ENCODE peak calls at places on chromosomes 3 and 15, in seven cellular contexts. M is mesothelial cell of epicardium; L is left colon; S is Ammon's horn; J is mesendoderm; W is anterior cingulate cortex; X is stimulated activated CD8-positive, alpha-beta memory T cell treated with anti-CD3 and anti-CD28 coated beads, Interleukin-7, amount 100 ng/mL, for 48 hours. Z is an unnamed sample.

GRCh38 chr3:15942462-15942861 is 144.7 kb upstream of the ANKRD28 start:
- DNase-seq in L (no peak), W (no peak), S (no peak), J (no peak), X (no peak), M (no peak), Z (no peak)

GRCh38 chr3:101950985-101951733 is 101.8 kb downstream of the NFKBIZ start:
- DNase-seq in S (no peak), J (no peak), M (no peak), X (no peak), W (no peak), L (no peak), Z (no peak)

GRCh38 chr15:40567111-40567510 is 2.0 kb upstream of the RPUSD2 start:
- DNase-seq in L (no peak), X (no peak), S (no peak), J (peak; percentile 75), M (no peak), W (no peak), Z (no peak)

GRCh38 chr3:71010731-71011455 is 572.6 kb downstream of the FOXP1 start:
- DNase-seq in J (no peak), S (no peak), M (no peak), L (no peak), X (peak; percentile 36), W (no peak), Z (no peak)

GRCh38 chr3:65902304-65902793 is 136.4 kb downstream of the MAGI1 start:
- DNase-seq in S (no peak), M (peak; percentile 22), J (peak; percentile 95), L (peak; percentile 63), W (no peak), X (no peak), Z (no peak)

GRCh38 chr15:52653451-52653964 is 25.7 kb downstream of the ATOSA start:
- DNase-seq in X (no peak), J (peak; percentile 59), S (no peak), W (no peak), L (no peak), M (no peak), Z (no peak)

GRCh38 chr3:122988507-122988906 is 39.1 kb downstream of the SEMA5B start:
- DNase-seq in W (no peak), S (no peak), L (no peak), M (no peak), J (peak; percentile 70), X (no peak), Z (no peak)

GRCh38 chr3:133663569-133664313 is 2.0 kb upstream of the TOPBP1 start:
- DNase-seq in W (no peak), L (no peak), S (peak; percentile 74), M (no peak), X (no peak), J (peak; percentile 88), Z (no peak)

GRCh38 chr3:24259901-24260512 is 234.6 kb downstream of the THRB start:
- DNase-seq in M (no peak), W (no peak), J (no peak), L (no peak), X (no peak), S (no peak), Z (peak; percentile 80)

GRCh38 chr3:46649436-46649835 is 37.1 kb downstream of the FAM240A start:
- DNase-seq in W (no peak), M (no peak), J (no peak), S (no peak), L (no peak), X (no peak), Z (no peak)

GRCh38 chr3:89405145-89405544 is 297.7 kb downstream of the EPHA3 start:
- DNase-seq in X (no peak), M (no peak), S (no peak), J (no peak), L (no peak), W (no peak), Z (no peak)

GRCh38 chr3:171193693-171194092 is 167.2 kb upstream of the SLC2A2 start:
- DNase-seq in X (no peak), L (no peak), W (no peak), S (no peak), M (no peak), J (no peak), Z (no peak)

GRCh38 chr3:133948996-133949395 is 53.3 kb upstream of the RAB6B start:
- DNase-seq in J (no peak), L (no peak), S (no peak), X (no peak), W (no peak), M (no peak), Z (no peak)

GRCh38 chr15:77844798-77845446 is 212.2 kb upstream of the LINGO1 start:
- DNase-seq in L (no peak), X (no peak), S (no peak), M (no peak), J (no peak), W (no peak), Z (no peak)

GRCh38 chr3:42165211-42165610 is 74.1 kb downstream of the TRAK1 start:
- DNase-seq in S (no peak), W (no peak), M (no peak), X (no peak), L (no peak), J (no peak), Z (no peak)

GRCh38 chr15:63833246-63833696 is 477 bp downstream of the HERC1 start:
- DNase-seq in M (no peak), X (peak; percentile 13), S (no peak), L (no peak), W (no peak), J (peak; percentile 60), Z (peak; percentile 25)

GRCh38 chr15:20340931-20341661 is 200.5 kb downstream of the GOLGA6L6 start:
- DNase-seq in W (no peak), M (peak; percentile 92), J (no peak), S (peak; percentile 50), X (no peak), L (peak; percentile 71), Z (peak; percentile 87)

GRCh38 chr15:79675982-79676381 is 220.8 kb downstream of the MTHFS start:
- DNase-seq in W (no peak), X (no peak), J (peak; percentile 10), M (no peak), L (no peak), S (no peak), Z (no peak)

GRCh38 chr3:124115965-124116364 is 124.0 kb upstream of the ROPN1 start:
- DNase-seq in S (no peak), W (no peak), X (no peak), M (no peak), J (no peak), L (no peak), Z (no peak)

GRCh38 chr3:133531981-133532380 is 41.5 kb upstream of the CDV3 start:
- DNase-seq in S (no peak), W (no peak), X (no peak), M (no peak), L (no peak), J (no peak), Z (no peak)

GRCh38 chr15:32855942-32856341 is 138.1 kb downstream of the GREM1 start:
- DNase-seq in S (no peak), M (no peak), J (peak; percentile 98), X (no peak), L (no peak), W (no peak), Z (no peak)